ENCODE peak calls at places on chromosomes 11 and 22, in four cellular contexts. O, L, F and M are unnamed samples.

GRCh38 chr11:61556621-61557020 is 24.3 kb downstream of the SYT7 start:
- DNase-seq in O (no peak), L (no peak), F (no peak), M (no peak)

GRCh38 chr11:1384206-1384965 is 5.3 kb upstream of the BRSK2 start:
- DNase-seq in O (peak), F (no peak), L (no peak), M (no peak)

GRCh38 chr11:59899532-59899931 is 20.9 kb downstream of the OOSP3 start:
- DNase-seq in L (no peak), O (no peak), F (peak), M (peak)

GRCh38 chr11:95065336-95065735 is 1.4 kb upstream of the SRSF8 start:
- DNase-seq in L (no peak), F (no peak), O (no peak), M (no peak)

GRCh38 chr11:131973017-131973416 is 602.6 kb downstream of the NTM start:
- DNase-seq in O (no peak), F (no peak), L (no peak), M (no peak)

GRCh38 chr11:10294289-10294953 is 402 bp upstream of the SBF2 start:
- DNase-seq in O (peak), L (no peak), F (peak), M (peak)

GRCh38 chr11:109088061-109088460 is 333.9 kb upstream of the C11orf87 start:
- DNase-seq in O (no peak), F (no peak), L (no peak), M (no peak)

GRCh38 chr11:19559746-19560145 is 152.9 kb upstream of the NAV2 start:
- DNase-seq in L (no peak), O (no peak), F (no peak), M (no peak)

GRCh38 chr11:56849250-56849649 is 100.8 kb upstream of the OR9G4 start:
- DNase-seq in F (no peak), O (no peak), L (no peak), M (no peak)

GRCh38 chr11:133945087-133945974 is 11.4 kb downstream of the IGSF9B start:
- DNase-seq in L (no peak), O (peak), F (no peak), M (no peak)

GRCh38 chr22:50473088-50473487 is 1.7 kb downstream of the SBF1 start:
- DNase-seq in O (no peak), L (no peak), F (no peak), M (no peak)

GRCh38 chr11:78740175-78741161 is 165.8 kb upstream of the NARS2 start:
- DNase-seq in O (no peak), F (no peak), L (no peak), M (no peak)

GRCh38 chr22:21991774-21992173 is 9.2 kb upstream of the TOP3B start:
- DNase-seq in L (no peak), F (no peak), O (no peak), M (no peak)

GRCh38 chr11:75498556-75499255 is 27.0 kb downstream of the GDPD5 start:
- DNase-seq in F (no peak), O (peak), L (no peak), M (no peak)

GRCh38 chr11:58606930-58607714 is 15.3 kb upstream of the CNTF start:
- DNase-seq in L (no peak), F (no peak), O (no peak), M (no peak)

GRCh38 chr22:31241936-31242335 is 29.8 kb downstream of the LIMK2 start:
- DNase-seq in L (no peak), F (no peak), O (peak), M (peak)

GRCh38 chr11:106937113-106937512 is 81.2 kb downstream of the GUCY1A2 start:
- DNase-seq in L (no peak), O (no peak), F (no peak), M (no peak)

GRCh38 chr11:132858203-132858602 is 674.1 kb downstream of the OPCML start:
- DNase-seq in O (peak), F (peak), L (no peak), M (peak)

GRCh38 chr11:90587896-90588295 is 365.0 kb upstream of the CHORDC1 start:
- DNase-seq in O (no peak), L (no peak), F (no peak), M (no peak)

GRCh38 chr11:32333335-32333991 is 101.9 kb downstream of the WT1 start:
- DNase-seq in F (peak), L (peak), O (peak), M (peak)

GRCh38 chr22:23315341-23315917 is 135.1 kb downstream of the BCR start:
- DNase-seq in L (peak), F (peak), O (peak), M (peak)

GRCh38 chr11:128521697-128522062 is 65.7 kb downstream of the ETS1 start:
- DNase-seq in L (no peak), O (no peak), F (no peak), M (peak)

GRCh38 chr11:64865286-64866172 is 12.9 kb downstream of the EHD1 start:
- DNase-seq in F (no peak), O (peak), L (no peak), M (peak)

GRCh38 chr11:43920598-43921419 is 21.6 kb upstream of the C11orf96 start:
- DNase-seq in O (peak), F (no peak), L (no peak), M (peak)

GRCh38 chr11:27926056-27926455 is 181.9 kb downstream of the KIF18A start:
- DNase-seq in L (no peak), F (no peak), O (no peak), M (no peak)

GRCh38 chr11:69342588-69343330 is 48.8 kb downstream of the MYEOV start:
- DNase-seq in F (no peak), O (no peak), L (no peak), M (no peak)

GRCh38 chr11:134519390-134519750 is 107.3 kb upstream of the B3GAT1 start:
- DNase-seq in L (no peak), F (no peak), O (no peak), M (no peak)

GRCh38 chr22:38870791-38871359 is 1.1 kb downstream of the CBX6 start:
- DNase-seq in F (no peak), O (no peak), L (no peak), M (no peak)

GRCh38 chr11:76558473-76558872 is 112.1 kb downstream of the LRRC32 start:
- DNase-seq in L (no peak), O (no peak), F (no peak), M (no peak)

GRCh38 chr11:26297179-26297970 is 34.6 kb upstream of the ANO3 start:
- DNase-seq in O (peak), L (peak), F (no peak), M (peak)

GRCh38 chr11:3613998-3614741 is 27.6 kb downstream of the ART5 start:
- DNase-seq in F (no peak), O (no peak), L (no peak), M (no peak)

GRCh38 chr11:1927151-1928037 is 7.9 kb downstream of the TNNT3 start:
- DNase-seq in O (no peak), F (no peak), L (no peak), M (no peak)

GRCh38 chr22:36016656-36017055 is 12.0 kb downstream of the RBFOX2 start:
- DNase-seq in L (no peak), O (no peak), F (no peak), M (no peak)
- H3K18ac ChIP-seq in L (no peak), O (no peak), F (no peak), M (no peak)

DNA sequence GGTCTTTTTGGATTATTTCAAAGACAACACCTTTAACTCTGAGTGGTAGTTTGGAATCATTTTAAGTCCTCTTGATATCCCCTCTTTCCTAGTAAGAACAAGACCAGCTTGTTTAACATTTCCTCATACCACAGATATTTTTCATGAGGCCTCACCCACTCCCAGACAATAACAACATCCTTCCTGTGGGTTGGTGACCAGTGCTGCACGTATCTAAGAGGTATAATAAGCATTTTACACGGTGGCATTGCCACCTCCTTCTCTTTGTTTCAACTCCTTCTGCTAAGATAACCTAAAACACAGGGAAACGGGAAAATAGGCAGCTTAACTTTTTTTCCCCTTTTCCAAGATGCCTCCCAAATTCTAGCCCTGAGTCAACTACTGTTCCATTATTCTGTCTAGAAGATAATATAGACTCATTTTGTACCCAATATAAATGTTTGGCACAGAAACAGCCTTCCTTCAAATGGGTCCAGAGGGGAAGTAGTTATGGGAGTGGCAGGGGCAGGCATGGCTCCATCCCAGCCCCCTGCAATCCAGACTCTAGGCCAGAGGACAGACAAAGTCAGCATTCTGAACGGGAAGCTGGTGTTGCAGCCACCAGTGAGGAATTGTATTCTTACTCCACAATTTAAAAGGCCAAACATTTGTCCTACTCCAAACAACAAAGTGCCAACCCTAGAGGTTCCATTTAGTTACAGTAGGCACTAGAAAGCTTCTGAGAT is 28.5 kb downstream of the MAML2 start:
- DNase-seq in L (no peak), O (peak), F (no peak), M (peak)
- H3K9ac ChIP-seq in L (no peak), O (peak), F (no peak), M (no peak)

DNA sequence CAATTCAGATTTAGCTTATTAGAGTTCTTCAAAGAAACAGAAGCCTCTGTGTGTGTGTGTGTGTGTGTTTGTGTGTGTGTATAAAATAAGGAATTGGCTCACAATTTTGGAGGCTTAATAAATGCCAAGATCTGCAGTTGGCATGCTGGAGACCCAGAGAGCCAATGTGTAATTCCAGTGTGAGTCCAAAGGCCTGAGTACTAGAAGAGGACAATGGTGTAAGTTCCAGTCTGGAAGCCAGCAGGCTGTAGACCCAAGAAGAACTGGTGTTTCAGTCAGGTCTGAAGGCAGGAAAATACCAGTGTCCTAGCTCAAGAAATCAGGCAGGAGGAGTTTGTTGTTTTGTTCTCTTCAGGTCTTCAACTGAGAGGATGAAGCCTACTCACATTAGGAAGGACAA is 20.0 kb downstream of the TMEM135 start:
- DNase-seq in O (no peak), F (no peak), L (no peak), M (no peak)
- H3K4ac ChIP-seq in O (no peak), F (no peak), L (no peak), M (no peak)

GRCh38 chr11:118398797-118399564 is 2.4 kb upstream of the ATP5MG start:
- DNase-seq in L (no peak), F (no peak), O (peak), M (peak)

GRCh38 chr11:118397448-118397847 is 4.0 kb upstream of the ATP5MG start:
- DNase-seq in O (no peak), L (no peak), F (no peak), M (no peak)

GRCh38 chr11:118401151-118401879 is at the start of gene ATP5MG:
- DNase-seq in L (peak), F (peak), O (peak), M (peak)

GRCh38 chr11:118406599-118407166 is 5.3 kb downstream of the ATP5MG start:
- DNase-seq in F (no peak), O (peak), L (no peak), M (peak)

DNA sequence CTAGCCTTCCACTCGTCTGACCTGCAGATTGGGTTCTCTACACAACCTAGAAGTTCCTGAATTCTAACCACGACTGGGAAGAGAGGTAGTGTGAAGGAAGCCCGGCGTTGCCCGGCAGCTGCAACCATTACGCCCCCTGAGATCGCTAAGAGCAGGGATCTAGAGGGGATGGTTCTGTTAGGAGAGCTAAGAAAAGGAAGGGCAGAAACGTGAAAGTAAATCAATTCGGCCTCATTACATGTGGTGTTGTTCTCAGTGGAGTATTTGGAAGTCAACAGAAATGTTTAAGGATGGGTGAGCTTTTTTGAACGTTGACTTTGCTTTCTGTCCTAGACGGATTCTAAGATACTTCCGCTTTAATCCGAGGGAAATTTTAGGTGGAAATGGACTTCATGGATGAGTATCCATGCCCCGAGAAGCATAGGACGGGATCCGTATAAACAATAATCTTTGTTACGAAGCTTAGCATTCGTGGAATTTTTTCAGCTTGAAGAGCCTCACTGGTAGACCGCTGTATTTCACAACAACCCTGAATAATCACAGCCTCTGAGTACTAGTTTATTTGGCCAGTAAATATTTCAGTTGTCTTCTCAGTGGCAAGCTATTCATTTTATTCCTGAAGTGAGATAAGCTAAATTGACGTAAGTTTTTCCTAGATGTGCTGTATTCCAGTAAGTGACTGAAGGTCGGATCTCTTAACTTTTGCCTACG is 629 bp downstream of the ATP5MG start:
- DNase-seq in O (peak), F (no peak), L (peak), M (peak)
- H3K18ac ChIP-seq in O (peak), F (no peak), L (no peak), M (peak)